ENCODE peak calls at places on chromosomes 11 and 22, in six cellular contexts. H, Z, S, T, U and I are unnamed samples.

GRCh38 chr11:70191495-70192140 is 11.5 kb upstream of the FADD start:
- DNase-seq in Z (peak; percentile 94), S (peak; percentile 84), H (peak; percentile 23), T (peak; percentile 45), U (peak; percentile 73), I (no peak)

GRCh38 chr11:3124821-3125220 is 40.3 kb downstream of the OSBPL5 start:
- DNase-seq in T (no peak), S (no peak), U (no peak), Z (no peak), H (no peak), I (no peak)

GRCh38 chr22:27799334-27800249 is 2.0 kb downstream of the MN1 start:
- DNase-seq in Z (peak; percentile 52), H (no peak), S (peak; percentile 22), U (no peak), T (no peak), I (no peak)

GRCh38 chr11:76318744-76319384 is 62.1 kb downstream of the THAP12 start:
- DNase-seq in T (peak; percentile 58), U (peak; percentile 88), Z (peak; percentile 90), S (peak; percentile 89), H (peak; percentile 53), I (peak; percentile 73)

GRCh38 chr11:116472661-116473060 is 300.1 kb downstream of the BUD13 start:
- DNase-seq in Z (no peak), H (no peak), U (no peak), T (no peak), S (no peak), I (no peak)

GRCh38 chr11:114077482-114078305 is 18.2 kb downstream of the ZBTB16 start:
- DNase-seq in H (no peak), S (no peak), Z (no peak), U (peak; percentile 25), T (no peak), I (no peak)

GRCh38 chr11:94885581-94885980 is 87.8 kb downstream of the CWC15 start:
- DNase-seq in U (no peak), T (no peak), Z (no peak), S (peak; percentile 44), H (no peak), I (no peak)

GRCh38 chr11:7186190-7186589 is 65.5 kb upstream of the SYT9 start:
- DNase-seq in T (no peak), Z (no peak), H (no peak), U (no peak), S (peak; percentile 41), I (no peak)

GRCh38 chr22:37802310-37803194 is 5.2 kb upstream of the GCAT start:
- DNase-seq in T (peak; percentile 32), Z (peak; percentile 81), S (peak; percentile 30), H (no peak), U (peak; percentile 33), I (peak; percentile 50)

GRCh38 chr11:131667566-131667965 is 297.2 kb downstream of the NTM start:
- DNase-seq in H (no peak), S (no peak), T (no peak), Z (no peak), U (no peak), I (no peak)

GRCh38 chr11:104120493-104121200 is 43.3 kb downstream of the PDGFD start:
- DNase-seq in Z (no peak), H (no peak), T (no peak), S (no peak), U (no peak), I (no peak)

GRCh38 chr11:61475433-61475832 is 33.1 kb upstream of the LRRC10B start:
- DNase-seq in S (no peak), T (no peak), Z (no peak), U (no peak), H (no peak), I (no peak)

GRCh38 chr22:42061041-42061440 is 9.6 kb downstream of the NAGA start:
- DNase-seq in T (no peak), S (no peak), Z (no peak), U (no peak), H (no peak), I (no peak)

GRCh38 chr11:112085822-112086421 is 634 bp downstream of the TIMM8B start:
- DNase-seq in T (no peak), S (peak; percentile 25), Z (no peak), U (peak; percentile 37), H (no peak), I (no peak)

GRCh38 chr22:35819421-35819820 is 101.7 kb downstream of the APOL5 start:
- DNase-seq in H (no peak), S (no peak), U (no peak), Z (no peak), T (no peak), I (no peak)

GRCh38 chr11:46352063-46352841 is 5.0 kb downstream of the DGKZ start:
- DNase-seq in S (peak; percentile 26), U (peak; percentile 79), Z (peak; percentile 82), T (no peak), H (no peak), I (peak; percentile 80)

GRCh38 chr11:17244046-17244445 is 32.5 kb upstream of the NUCB2 start:
- DNase-seq in H (no peak), Z (no peak), T (no peak), U (no peak), S (no peak), I (no peak)

GRCh38 chr11:4551346-4551979 is 6.5 kb downstream of the OR52M1 start:
- DNase-seq in Z (no peak), U (no peak), S (peak; percentile 42), H (no peak), T (no peak), I (no peak)

GRCh38 chr11:11022126-11022730 is 164.4 kb upstream of the ZBED5 start:
- DNase-seq in H (no peak), S (peak; percentile 57), T (no peak), Z (no peak), U (no peak), I (no peak)

GRCh38 chr11:6601041-6601461 is 2.4 kb downstream of the RRP8 start:
- DNase-seq in U (no peak), H (no peak), Z (no peak), S (no peak), T (no peak), I (no peak)

GRCh38 chr11:132028380-132029240 is 658.2 kb downstream of the NTM start:
- DNase-seq in S (peak; percentile 44), T (no peak), H (no peak), U (no peak), Z (peak; percentile 47), I (peak; percentile 11)

GRCh38 chr11:115659061-115659963 is 155.1 kb upstream of the CADM1 start:
- DNase-seq in Z (peak; percentile 66), S (no peak), T (no peak), H (no peak), U (no peak), I (peak; percentile 60)

GRCh38 chr11:75558939-75559843 is 2.9 kb upstream of the SERPINH1 start:
- DNase-seq in S (no peak), T (no peak), H (no peak), U (no peak), Z (no peak), I (no peak)

GRCh38 chr22:31933406-31933805 is 10.9 kb upstream of the YWHAH start:
- DNase-seq in H (no peak), T (no peak), U (no peak), S (no peak), Z (no peak), I (no peak)

GRCh38 chr11:18540207-18541009 is 13.7 kb upstream of the TSG101 start:
- DNase-seq in U (no peak), S (peak; percentile 57), T (no peak), Z (no peak), H (no peak), I (no peak)

GRCh38 chr22:44210721-44211120 is 30.0 kb downstream of the PARVG start:
- DNase-seq in U (no peak), T (no peak), H (no peak), S (no peak), Z (no peak), I (no peak)

GRCh38 chr22:36332623-36333331 is 55.0 kb downstream of the MYH9 start:
- DNase-seq in S (peak; percentile 89), U (peak; percentile 66), H (no peak), Z (peak; percentile 18), T (peak; percentile 35), I (no peak)

GRCh38 chr11:27409060-27409459 is 46.0 kb upstream of the CCDC34 start:
- DNase-seq in H (no peak), S (no peak), Z (no peak), U (no peak), T (no peak), I (no peak)

GRCh38 chr11:60880635-60881282 is 13.4 kb downstream of the ZP1 start:
- DNase-seq in Z (peak; percentile 25), H (no peak), S (no peak), U (no peak), T (no peak), I (no peak)

GRCh38 chr11:109945626-109946321 is 147.4 kb upstream of the ZC3H12C start:
- DNase-seq in Z (no peak), H (no peak), U (no peak), T (no peak), S (peak; percentile 36), I (no peak)

GRCh38 chr11:3216027-3216525 is 2.5 kb downstream of the MRGPRG start:
- DNase-seq in S (no peak), T (no peak), U (no peak), H (no peak), Z (no peak), I (no peak)

GRCh38 chr11:116694017-116694725 is 78.6 kb downstream of the BUD13 start:
- DNase-seq in U (no peak), Z (no peak), T (no peak), S (no peak), H (no peak), I (no peak)

GRCh38 chr22:38843716-38844660 is at the start of gene NPTXR:
- DNase-seq in T (no peak), H (no peak), S (peak; percentile 42), Z (peak; percentile 68), U (peak; percentile 43), I (peak; percentile 65)

GRCh38 chr22:45090364-45090960 is 73.3 kb upstream of the NUP50 start:
- DNase-seq in H (no peak), S (peak; percentile 60), Z (no peak), T (no peak), U (no peak), I (no peak)

GRCh38 chr11:121328967-121329653 is 36.5 kb downstream of the SC5D start:
- DNase-seq in U (no peak), Z (no peak), T (no peak), S (no peak), H (no peak), I (no peak)

GRCh38 chr11:57781529-57781943 is 19.9 kb downstream of the CTNND1 start:
- DNase-seq in S (peak; percentile 96), H (no peak), Z (no peak), T (no peak), U (no peak), I (no peak)

GRCh38 chr11:34358666-34359547 is 1.1 kb upstream of the ABTB2 start:
- DNase-seq in T (peak; percentile 55), S (peak; percentile 83), U (peak; percentile 74), Z (peak; percentile 68), H (peak; percentile 43), I (peak; percentile 42)